ENCODE peak calls at places on chromosomes 13 and 19, in five cellular contexts. F is adrenal gland; X is lower lobe of right lung; B is CD4-positive, alpha-beta T cell; N is heart left ventricle. O is an unnamed sample.

GRCh38 chr13:110023729-110024645 is 237.6 kb upstream of the IRS2 start:
- DNase-seq in F (no peak), X (no peak), B (no peak), N (peak), O (no peak)

GRCh38 chr13:23617551-23618014 is 47.4 kb downstream of the TNFRSF19 start:
- DNase-seq in F (no peak), X (no peak), B (no peak), N (no peak), O (no peak)

GRCh38 chr13:77492982-77493381 is 42.5 kb upstream of the SCEL start:
- DNase-seq in F (no peak), X (no peak), B (no peak), N (no peak), O (peak)

GRCh38 chr19:4428326-4428975 is 26.0 kb downstream of the CHAF1A start:
- DNase-seq in F (no peak), X (no peak), B (no peak), N (no peak), O (no peak)

GRCh38 chr19:29873801-29874575 is 62.2 kb downstream of the CCNE1 start:
- DNase-seq in F (no peak), X (no peak), B (no peak), N (no peak), O (no peak)

GRCh38 chr13:26457212-26457611 is 100.3 kb upstream of the WASF3 start:
- DNase-seq in F (no peak), X (no peak), B (no peak), N (no peak), O (no peak)

GRCh38 chr13:67408823-67409222 is 178.7 kb upstream of the PCDH9 start:
- DNase-seq in F (no peak), X (peak), B (no peak), N (no peak), O (peak)

GRCh38 chr13:48838193-48839000 is 137.3 kb upstream of the FNDC3A start:
- DNase-seq in F (no peak), X (no peak), B (no peak), N (no peak), O (no peak)

GRCh38 chr19:30209617-30210600 is 162.3 kb upstream of the ZNF536 start:
- DNase-seq in F (no peak), X (no peak), B (no peak), N (no peak), O (no peak)

GRCh38 chr19:38028913-38029565 is 122.0 kb downstream of the SIPA1L3 start:
- DNase-seq in F (no peak), X (no peak), B (no peak), N (no peak), O (no peak)

GRCh38 chr19:38023661-38024574 is 116.9 kb downstream of the SIPA1L3 start:
- DNase-seq in F (no peak), X (no peak), B (no peak), N (no peak), O (no peak)

GRCh38 chr19:38024991-38025716 is 118.1 kb downstream of the SIPA1L3 start:
- DNase-seq in F (no peak), X (no peak), B (no peak), N (no peak), O (no peak)

GRCh38 chr19:38023245-38023644 is 116.2 kb downstream of the SIPA1L3 start:
- DNase-seq in F (no peak), X (no peak), B (no peak), N (no peak), O (no peak)

GRCh38 chr19:38025908-38026307 is 118.9 kb downstream of the SIPA1L3 start:
- DNase-seq in F (no peak), X (no peak), B (no peak), N (no peak), O (no peak)
- H3K27ac ChIP-seq in F (no peak), X (no peak), B (no peak), N (no peak), O (peak)

DNA sequence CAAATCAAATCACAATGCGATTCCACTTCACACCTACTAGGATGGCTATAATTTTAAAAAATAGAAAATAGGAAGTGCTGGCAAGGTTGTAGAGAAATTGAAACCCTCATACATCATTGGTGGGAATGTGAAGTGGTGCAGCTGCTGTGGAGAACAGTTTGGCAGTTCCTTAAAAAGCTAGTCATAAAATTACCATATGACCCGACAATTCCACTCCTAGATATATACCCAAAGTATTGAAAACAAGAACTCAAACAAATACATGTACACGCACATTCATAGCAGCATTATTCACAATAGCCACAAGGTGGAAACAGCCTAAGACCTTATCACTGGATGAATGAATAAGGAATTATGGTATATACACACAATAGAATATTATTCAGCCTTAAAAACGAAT is 12.0 kb downstream of the HMGB1 start:
- DNase-seq in F (no peak), X (no peak), B (no peak), N (no peak), O (no peak)
- TF ChIP-seq CTCF in F (no peak), X (no peak), B (no peak), N (no peak), O (no peak)

GRCh38 chr13:46530084-46530935 is 22.7 kb upstream of the LRCH1 start:
- DNase-seq in F (no peak), X (no peak), B (no peak), N (no peak), O (no peak)

GRCh38 chr13:46531953-46532352 is 21.0 kb upstream of the LRCH1 start:
- DNase-seq in F (no peak), X (no peak), B (no peak), N (no peak), O (no peak)

GRCh38 chr13:46535822-46536221 is 17.1 kb upstream of the LRCH1 start:
- DNase-seq in F (no peak), X (no peak), B (no peak), N (no peak), O (no peak)

GRCh38 chr13:46529509-46529908 is 23.5 kb upstream of the LRCH1 start:
- DNase-seq in F (no peak), X (no peak), B (no peak), N (no peak), O (no peak)

DNA sequence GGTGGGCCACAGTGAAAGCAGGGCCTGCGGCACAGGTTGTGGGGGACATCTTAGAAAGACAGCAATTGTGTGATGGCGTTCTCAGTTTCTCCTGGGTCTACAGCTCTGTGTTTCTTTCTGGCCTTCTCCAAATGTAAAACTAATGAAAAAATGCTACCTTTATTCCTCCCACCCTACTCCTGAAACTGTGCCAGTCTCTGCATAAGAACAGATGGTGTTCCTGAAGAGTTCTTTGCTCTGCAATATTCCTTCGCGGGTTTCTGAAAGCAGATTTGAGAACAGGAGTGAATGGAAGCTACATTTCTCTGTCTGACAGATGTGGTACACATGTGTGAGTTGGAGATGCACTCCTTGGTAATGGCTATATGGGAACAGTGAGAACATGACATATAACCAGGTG is 18.0 kb upstream of the LRCH1 start:
- DNase-seq in F (no peak), X (no peak), B (no peak), N (no peak), O (no peak)
- H3K27ac ChIP-seq in F (no peak), X (no peak), B (no peak), N (no peak), O (no peak)

GRCh38 chr19:58582985-58583384 is 9.8 kb upstream of the MZF1 start:
- DNase-seq in F (peak), X (no peak), B (no peak), N (no peak), O (no peak)

GRCh38 chr19:58584498-58585441 is 11.6 kb upstream of the MZF1 start:
- DNase-seq in F (no peak), X (no peak), B (no peak), N (no peak), O (no peak)

GRCh38 chr19:58578430-58578925 is 5.3 kb upstream of the MZF1 start:
- DNase-seq in F (no peak), X (no peak), B (no peak), N (no peak), O (no peak)

GRCh38 chr19:58579473-58580142 is 6.5 kb upstream of the MZF1 start:
- DNase-seq in F (no peak), X (no peak), B (no peak), N (no peak), O (no peak)

GRCh38 chr19:58581227-58582141 is 8.3 kb upstream of the MZF1 start:
- DNase-seq in F (peak), X (peak), B (peak), N (peak), O (no peak)
- TF ChIP-seq CTCF in F (peak), X (peak), B (peak), N (peak), O (peak)

DNA sequence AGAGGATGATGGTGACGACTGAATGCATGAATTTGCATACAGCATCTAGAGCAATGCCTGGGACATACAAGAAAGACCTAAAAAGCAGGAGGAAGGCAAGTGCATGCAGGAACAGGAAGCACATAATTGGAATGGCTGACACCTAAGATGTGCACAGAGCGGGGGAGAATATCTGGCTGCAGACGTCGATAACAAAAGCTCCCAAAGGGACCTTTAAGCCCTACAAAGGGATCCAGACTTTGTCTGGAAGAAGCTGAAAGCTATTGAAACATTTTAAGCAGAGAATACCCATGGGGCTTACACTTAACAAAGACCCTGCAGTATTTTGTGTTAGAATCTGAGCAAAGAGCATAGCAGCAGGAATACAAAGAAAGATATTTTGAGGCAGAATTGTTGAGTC is 107.4 kb upstream of the CLDN10 start:
- DNase-seq in F (no peak), X (no peak), B (no peak), N (no peak), O (no peak)
- H3K27ac ChIP-seq in F (no peak), X (no peak), B (no peak), N (no peak), O (no peak)

O was measured in RWPE1.